ENCODE peak calls at places on chromosomes 3 and 15, in four cellular contexts. Q is CD8-positive, alpha-beta T cell; W is heart left ventricle; V is fibroblast of villous mesenchyme. A is an unnamed sample.
A peak's percentile ranks its signal among the peaks of the same experiment; 100 is the strongest.

GRCh38 chr3:48273594-48274211 is 32.8 kb downstream of the ZNF589 start:
- DNase-seq in V (peak; percentile 68), Q (peak; percentile 55), W (no peak), A (peak; percentile 17)

GRCh38 chr15:39961051-39961450 is 27.1 kb downstream of the EIF2AK4 start:
- DNase-seq in W (no peak), Q (no peak), V (peak; percentile 30), A (no peak)

GRCh38 chr3:112984485-112984884 is 6.3 kb upstream of the GTPBP8 start:
- DNase-seq in W (no peak), Q (peak; percentile 55), V (peak; percentile 8), A (peak; percentile 81)

GRCh38 chr3:188938999-188939398 is 232.8 kb upstream of the TPRG1 start:
- DNase-seq in V (no peak), Q (no peak), W (no peak), A (no peak)

GRCh38 chr15:33108518-33108917 is 86.0 kb downstream of the FMN1 start:
- DNase-seq in V (no peak), W (no peak), Q (no peak), A (no peak)

GRCh38 chr3:112010631-112011030 is 11.9 kb downstream of the TAGLN3 start:
- DNase-seq in Q (no peak), W (no peak), V (peak; percentile 10), A (no peak)

GRCh38 chr3:160953681-160954080 is 151.5 kb downstream of the B3GALNT1 start:
- DNase-seq in W (no peak), Q (no peak), V (no peak), A (no peak)

GRCh38 chr3:178966299-178967183 is 105.1 kb downstream of the ZMAT3 start:
- DNase-seq in Q (no peak), V (peak; percentile 49), W (no peak), A (peak; percentile 35)

GRCh38 chr3:64398431-64398830 is 173.2 kb upstream of the PRICKLE2 start:
- DNase-seq in W (no peak), Q (no peak), V (peak; percentile 94), A (no peak)

GRCh38 chr3:124558898-124559649 is 171.2 kb upstream of the UMPS start:
- DNase-seq in W (peak; percentile 75), V (peak; percentile 93), Q (no peak), A (peak; percentile 48)

GRCh38 chr15:98154863-98155262 is 194.4 kb downstream of the ARRDC4 start:
- DNase-seq in V (peak; percentile 62), Q (no peak), W (no peak), A (no peak)

GRCh38 chr3:16060358-16060852 is 114.1 kb upstream of the GALNT15 start:
- DNase-seq in W (no peak), Q (no peak), V (peak; percentile 100), A (peak; percentile 58)

GRCh38 chr3:49462222-49462621 is 7.8 kb upstream of the DAG1 start:
- DNase-seq in V (peak; percentile 31), W (no peak), Q (no peak), A (no peak)

GRCh38 chr3:118102737-118103136 is 931.9 kb downstream of the IGSF11 start:
- DNase-seq in Q (no peak), V (no peak), W (no peak), A (no peak)

GRCh38 chr3:195105841-195106417 is 165.0 kb downstream of the XXYLT1 start:
- DNase-seq in W (no peak), Q (no peak), V (no peak), A (no peak)

GRCh38 chr3:195104340-195104739 is 166.6 kb downstream of the XXYLT1 start:
- DNase-seq in Q (no peak), W (no peak), V (no peak), A (no peak)

GRCh38 chr3:195106418-195106906 is 164.5 kb downstream of the XXYLT1 start:
- DNase-seq in W (peak; percentile 88), V (peak; percentile 69), Q (peak; percentile 66), A (no peak)

GRCh38 chr3:195103623-195104022 is 167.3 kb downstream of the XXYLT1 start:
- DNase-seq in V (peak; percentile 42), Q (no peak), W (no peak), A (no peak)

DNA sequence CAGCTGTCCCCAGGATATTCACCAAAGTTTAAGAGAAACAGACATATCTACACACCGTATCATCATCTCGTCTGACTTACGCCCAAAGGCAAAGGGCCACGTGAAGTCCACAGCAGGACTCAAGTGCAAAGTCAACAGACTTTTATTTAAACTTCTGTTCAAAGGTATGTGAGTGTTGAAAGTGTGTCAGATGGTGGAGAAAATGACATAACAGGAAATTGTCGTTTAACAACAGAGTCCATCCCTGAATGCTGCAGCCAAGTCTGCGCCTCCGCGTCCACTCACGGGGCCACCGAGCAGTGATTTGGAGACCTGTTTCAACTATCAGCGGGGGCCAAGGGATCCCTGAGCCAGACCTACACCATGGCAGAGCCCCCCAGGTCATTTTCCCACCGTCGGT is 165.6 kb downstream of the XXYLT1 start:
- DNase-seq in V (peak; percentile 71), W (no peak), Q (no peak), A (no peak)
- H3K4me3 ChIP-seq in V (no peak overlapping the region), W (no peak overlapping the region), Q (no peak overlapping the region), A (no peak overlapping the region)

GRCh38 chr15:93399121-93399520 is 310.1 kb upstream of the RGMA start:
- DNase-seq in V (no peak), W (no peak), Q (no peak), A (no peak)
- TF ChIP-seq CTCF in V (no peak), W (no peak), Q (no peak), A (no peak)

GRCh38 chr3:29582310-29582709 is 301.4 kb downstream of the RBMS3 start:
- DNase-seq in W (no peak), Q (no peak), V (no peak), A (no peak)

GRCh38 chr3:29581311-29581710 is 300.4 kb downstream of the RBMS3 start:
- DNase-seq in V (no peak), Q (no peak), W (no peak), A (no peak)

GRCh38 chr3:29587340-29587739 is 306.5 kb downstream of the RBMS3 start:
- DNase-seq in V (peak; percentile 38), Q (no peak), W (no peak), A (no peak)

GRCh38 chr3:29583861-29584260 is 303.0 kb downstream of the RBMS3 start:
- DNase-seq in W (no peak), V (peak; percentile 43), Q (no peak), A (no peak)

DNA sequence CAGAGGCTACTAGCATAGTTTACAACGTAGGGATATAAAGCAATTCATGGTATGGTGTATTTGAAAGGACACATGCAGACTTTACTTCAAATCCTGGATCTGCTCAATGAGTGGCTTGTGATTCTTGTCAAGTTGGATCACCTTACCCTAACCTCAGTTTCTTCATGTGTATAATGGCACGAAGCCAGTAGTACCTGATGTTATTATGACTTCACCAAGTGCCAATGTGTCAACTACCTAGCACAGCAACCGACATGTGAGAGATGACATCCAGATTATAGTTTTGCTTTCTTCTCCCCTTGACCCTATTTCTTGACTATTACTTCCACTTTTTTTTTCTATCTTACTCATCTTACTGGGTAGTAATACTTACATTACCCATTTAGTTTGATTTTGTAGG is 304.5 kb downstream of the RBMS3 start:
- DNase-seq in V (no peak), W (no peak), Q (no peak), A (peak; percentile 56)
- H3K4me3 ChIP-seq in V (no peak overlapping the region), W (no peak overlapping the region), Q (no peak overlapping the region), A (no peak overlapping the region)

GRCh38 chr15:68699124-68699880 is 120.5 kb downstream of the CORO2B start:
- DNase-seq in Q (no peak), V (no peak), W (no peak), A (no peak)

GRCh38 chr15:68698708-68699107 is 119.9 kb downstream of the CORO2B start:
- DNase-seq in Q (no peak), V (no peak), W (no peak), A (no peak)

GRCh38 chr15:68700395-68701123 is 120.1 kb downstream of the ANP32A start:
- DNase-seq in W (peak; percentile 77), V (peak; percentile 43), Q (no peak), A (no peak)

GRCh38 chr15:68697711-68698690 is 119.2 kb downstream of the CORO2B start:
- DNase-seq in W (no peak), V (no peak), Q (no peak), A (no peak)

GRCh38 chr15:68699881-68700394 is 120.8 kb downstream of the ANP32A start:
- DNase-seq in W (no peak), V (no peak), Q (no peak), A (no peak)
- TF ChIP-seq CTCF in W (no peak), V (no peak), Q (no peak), A (no peak)

A was measured in LNCaP clone FGC.